ENCODE peak calls at places on chromosomes 4 and X, in five cellular contexts. C is foreskin fibroblast, K is MV-4-11, Z is HFF-Myc, Q is GM04504. O is an unnamed sample.

GRCh38 chrX:34734383-34734782 is 77.3 kb upstream of the TMEM47 start:
- DNase-seq in C (no peak), Z (no peak), K (no peak), Q (peak), O (peak)

GRCh38 chr4:1194028-1194900 is 21.9 kb upstream of the SPON2 start:
- DNase-seq in Q (no peak), Z (no peak), C (no peak), K (no peak), O (no peak)

GRCh38 chr4:124589827-124590226 is 122.7 kb downstream of the ANKRD50 start:
- DNase-seq in K (no peak), Q (no peak), C (no peak), Z (no peak), O (no peak)

GRCh38 chrX:10242036-10242435 is 85.3 kb downstream of the CLCN4 start:
- DNase-seq in C (no peak), Q (no peak), Z (no peak), K (no peak), O (no peak)

GRCh38 chrX:53089224-53089842 is 4.6 kb upstream of the KANTR start:
- DNase-seq in Z (no peak), Q (no peak), C (peak), K (peak), O (peak)

GRCh38 chrX:1599791-1600405 is 8.5 kb downstream of the AKAP17A start:
- DNase-seq in Q (no peak), C (no peak), Z (no peak), K (no peak), O (no peak)

GRCh38 chrX:149825424-149825823 is 43.7 kb downstream of the MAGEA9 start:
- DNase-seq in Q (no peak), C (no peak), Z (no peak), K (no peak), O (no peak)

GRCh38 chr4:21090098-21090666 is 389.9 kb downstream of the PACRGL start:
- DNase-seq in K (peak), C (no peak), Z (no peak), Q (no peak), O (no peak)

GRCh38 chrX:153989971-153990655 is 17.6 kb downstream of the TMEM187 start:
- DNase-seq in C (no peak), Z (no peak), Q (no peak), K (no peak), O (no peak)

GRCh38 chr4:173333658-173334084 is 487 bp downstream of the HMGB2 start:
- DNase-seq in C (no peak), Q (no peak), Z (no peak), K (no peak), O (no peak)

GRCh38 chrX:12844319-12844718 is 22.6 kb upstream of the TLR7 start:
- DNase-seq in C (no peak), Q (no peak), Z (no peak), K (no peak), O (no peak)

GRCh38 chr4:56817840-56818491 is 3.5 kb downstream of the SPINK2 start:
- DNase-seq in Z (no peak), K (peak), C (no peak), Q (no peak), O (no peak)

GRCh38 chr4:155666701-155667537 is at the start of gene GUCY1A1:
- DNase-seq in Q (no peak), C (no peak), Z (no peak), K (no peak), O (no peak)

GRCh38 chrX:32448320-32448719 is 763.0 kb downstream of the DMD start:
- DNase-seq in C (no peak), K (peak), Z (no peak), Q (no peak), O (no peak)

GRCh38 chr4:138706206-138706605 is 309.4 kb upstream of the NOCT start:
- DNase-seq in K (no peak), Q (no peak), Z (no peak), C (no peak), O (no peak)

GRCh38 chr4:8404791-8405515 is 35.6 kb downstream of the ACOX3 start:
- DNase-seq in K (no peak), Z (no peak), Q (no peak), C (no peak), O (no peak)

GRCh38 chr4:47741200-47741599 is 96.7 kb downstream of the CORIN start:
- DNase-seq in K (peak), C (peak), Z (no peak), Q (no peak), O (peak)